ENCODE peak calls at places on chromosome 9, in ten cellular contexts. W, P, C, I, V, O, U, X, R and M are unnamed samples.

GRCh38 chr9:115845648-115846312 is 307.8 kb upstream of the PAPPA start:
- DNase-seq in O (no peak), U (no peak), R (peak), I (peak), W (no peak), V (no peak), P (no peak), C (peak), X (peak), M (no peak)

GRCh38 chr9:131608469-131609115 is 63.3 kb downstream of the PRRT1B start:
- DNase-seq in P (no peak), V (peak), X (peak), I (peak), W (no peak), R (peak), O (no peak), U (peak), C (peak), M (peak)

GRCh38 chr9:16888594-16888993 is 18.1 kb upstream of the BNC2 start:
- DNase-seq in C (no peak), W (no peak), U (no peak), X (no peak), I (no peak), P (no peak), R (no peak), V (no peak), O (no peak), M (no peak)

GRCh38 chr9:87547665-87548064 is 50.0 kb downstream of the DAPK1 start:
- DNase-seq in R (no peak), P (no peak), V (no peak), U (no peak), X (no peak), W (no peak), C (no peak), O (no peak), I (peak), M (no peak)

GRCh38 chr9:36400332-36401178 is 486 bp upstream of the RNF38 start:
- DNase-seq in P (peak), O (peak), C (peak), I (peak), X (peak), W (peak), R (peak), U (peak), V (peak), M (peak)

GRCh38 chr9:96209407-96210031 is 92.5 kb downstream of the HSD17B3 start:
- DNase-seq in V (no peak), R (peak), C (peak), I (peak), O (no peak), U (no peak), X (peak), W (no peak), P (no peak), M (no peak)

GRCh38 chr9:113705938-113706519 is 170.1 kb upstream of the ZNF618 start:
- DNase-seq in X (no peak), P (no peak), C (no peak), W (no peak), I (peak), U (peak), O (no peak), R (no peak), V (no peak), M (no peak)

GRCh38 chr9:124335320-124335707 is 77.6 kb downstream of the NEK6 start:
- DNase-seq in W (no peak), R (no peak), I (no peak), U (no peak), X (no peak), C (no peak), V (no peak), O (no peak), P (no peak), M (no peak)

GRCh38 chr9:120331913-120332312 is 248.1 kb downstream of the CDK5RAP2 start:
- DNase-seq in U (no peak), C (no peak), I (peak), W (no peak), X (peak), R (peak), O (no peak), V (no peak), P (no peak), M (no peak)

GRCh38 chr9:129549684-129550083 is 71.2 kb downstream of the C9orf50 start:
- DNase-seq in U (no peak), W (no peak), R (peak), C (peak), V (peak), I (no peak), P (no peak), X (no peak), O (no peak), M (no peak)

GRCh38 chr9:96417610-96418073 is 528 bp downstream of the ZNF367 start:
- DNase-seq in W (no peak), P (no peak), X (no peak), I (no peak), O (no peak), R (peak), V (no peak), C (no peak), U (no peak), M (no peak)

GRCh38 chr9:37745970-37746369 is 7.6 kb upstream of the TRMT10B start:
- DNase-seq in V (no peak), C (no peak), O (no peak), P (no peak), I (no peak), U (no peak), R (no peak), X (no peak), W (no peak), M (no peak)

GRCh38 chr9:132231019-132231701 is 69.3 kb downstream of the NTNG2 start:
- DNase-seq in R (no peak), W (no peak), O (no peak), X (no peak), U (no peak), C (no peak), P (no peak), V (no peak), I (no peak), M (no peak)

GRCh38 chr9:106860731-106861584 is 2.0 kb upstream of the ZNF462 start:
- DNase-seq in C (peak), W (no peak), I (no peak), O (no peak), R (peak), U (peak), P (no peak), X (no peak), V (no peak), M (peak)

GRCh38 chr9:84339951-84340350 is 607 bp downstream of the SLC28A3 start:
- DNase-seq in O (no peak), C (no peak), V (no peak), I (peak), P (no peak), W (no peak), U (peak), R (no peak), X (no peak), M (no peak)

GRCh38 chr9:2785060-2785459 is 58.8 kb downstream of the PUM3 start:
- DNase-seq in P (no peak), C (peak), U (no peak), I (no peak), W (no peak), X (peak), O (no peak), V (no peak), R (peak), M (no peak)

GRCh38 chr9:33225319-33226152 is 14.4 kb upstream of the SPINK4 start:
- DNase-seq in U (peak), I (peak), C (peak), O (no peak), P (peak), R (peak), X (peak), V (peak), W (peak), M (peak)

GRCh38 chr9:127074561-127075548 is 47.6 kb downstream of the ANGPTL2 start:
- DNase-seq in I (peak), U (no peak), R (no peak), V (peak), O (no peak), P (no peak), C (no peak), W (no peak), X (no peak), M (no peak)

GRCh38 chr9:73011346-73011745 is 58.5 kb upstream of the ALDH1A1 start:
- DNase-seq in W (no peak), P (no peak), R (peak), O (no peak), V (no peak), I (no peak), X (peak), C (peak), U (no peak), M (no peak)

GRCh38 chr9:75200892-75201470 is 112.7 kb downstream of the OSTF1 start:
- DNase-seq in P (peak), X (no peak), I (peak), O (no peak), W (peak), V (peak), U (no peak), C (peak), R (peak), M (peak)

GRCh38 chr9:114347675-114348074 is 18.0 kb downstream of the ORM2 start:
- DNase-seq in W (no peak), V (no peak), I (no peak), X (no peak), C (no peak), R (no peak), U (no peak), O (no peak), P (no peak), M (no peak)

GRCh38 chr9:108469654-108470053 is 386.1 kb downstream of the ACTL7B start:
- DNase-seq in R (peak), W (no peak), V (no peak), C (peak), X (no peak), P (no peak), O (no peak), I (peak), U (no peak), M (no peak)

GRCh38 chr9:114408646-114409045 is 20.9 kb upstream of the AKNA start:
- DNase-seq in W (no peak), C (no peak), V (no peak), X (no peak), O (no peak), I (no peak), R (no peak), P (no peak), U (no peak), M (no peak)

GRCh38 chr9:93470391-93470790 is 17.0 kb upstream of the FAM120AOS start:
- DNase-seq in X (no peak), R (no peak), U (no peak), W (no peak), O (no peak), V (no peak), C (no peak), P (no peak), I (no peak), M (no peak)

GRCh38 chr9:7108956-7109355 is 351.2 kb downstream of the KDM4C start:
- DNase-seq in C (no peak), I (no peak), W (no peak), X (no peak), P (no peak), O (no peak), V (no peak), U (no peak), R (no peak), M (no peak)

GRCh38 chr9:71791875-71792274 is 23.6 kb upstream of the CEMIP2 start:
- DNase-seq in C (no peak), O (no peak), W (no peak), P (no peak), V (no peak), I (peak), R (no peak), U (peak), X (no peak), M (no peak)

GRCh38 chr9:70117835-70118319 is 74.2 kb downstream of the MAMDC2 start:
- DNase-seq in P (no peak), V (no peak), X (no peak), W (no peak), U (no peak), O (no peak), I (no peak), R (peak), C (peak), M (no peak)

GRCh38 chr9:69249337-69249736 is 75.3 kb downstream of the TJP2 start:
- DNase-seq in U (peak), R (no peak), I (no peak), V (no peak), O (no peak), W (no peak), C (peak), P (no peak), X (no peak), M (no peak)

GRCh38 chr9:38016375-38017120 is 52.5 kb downstream of the SHB start:
- DNase-seq in C (no peak), W (no peak), I (peak), V (no peak), X (no peak), U (no peak), P (no peak), R (peak), O (no peak), M (no peak)

GRCh38 chr9:96027271-96028131 is 152.0 kb downstream of the ERCC6L2 start:
- DNase-seq in U (peak), O (no peak), W (no peak), C (no peak), V (no peak), R (peak), X (no peak), P (no peak), I (no peak), M (no peak)

GRCh38 chr9:16664211-16664610 is 206.3 kb downstream of the BNC2 start:
- DNase-seq in R (peak), C (no peak), P (no peak), W (no peak), U (no peak), X (no peak), V (no peak), I (peak), O (no peak), M (no peak)

GRCh38 chr9:36123511-36123910 is 13.0 kb upstream of the GLIPR2 start:
- DNase-seq in U (no peak), W (no peak), R (no peak), O (no peak), C (no peak), I (no peak), V (no peak), P (no peak), X (no peak), M (no peak)

GRCh38 chr9:114250235-114250568 is 72.7 kb upstream of the ORM1 start:
- DNase-seq in O (no peak), R (peak), I (no peak), V (peak), W (no peak), C (peak), X (peak), P (no peak), U (no peak), M (peak)